ENCODE peak calls at places on chromosomes 5 and 9, in four cellular contexts. One of them, this sample, is unnamed.

GRCh38 chr9:87665516-87665915 is 60.4 kb upstream of the CTSL start:
- DNase-seq in epithelial cell of esophagus: no peak
- DNase-seq in WTC11: no peak
- DNase-seq in BJ: no peak
- DNase-seq in this sample: no peak

GRCh38 chr9:133701981-133702797 is 36.0 kb downstream of the SARDH start:
- DNase-seq in epithelial cell of esophagus: no peak
- DNase-seq in WTC11: peak
- DNase-seq in BJ: no peak
- DNase-seq in this sample: peak

GRCh38 chr5:7873216-7873615 is 4.3 kb downstream of the MTRR start:
- DNase-seq in epithelial cell of esophagus: no peak
- DNase-seq in WTC11: no peak
- DNase-seq in BJ: no peak
- DNase-seq in this sample: peak

GRCh38 chr5:159181152-159181551 is 28.2 kb downstream of the RNF145 start:
- DNase-seq in epithelial cell of esophagus: peak
- DNase-seq in WTC11: no peak
- DNase-seq in BJ: no peak
- DNase-seq in this sample: no peak

GRCh38 chr9:114505187-114506081 is at the start of gene WHRN:
- DNase-seq in epithelial cell of esophagus: peak
- DNase-seq in WTC11: peak
- DNase-seq in BJ: no peak
- DNase-seq in this sample: peak

GRCh38 chr5:75512383-75513074 is 838 bp downstream of the POLK start:
- DNase-seq in epithelial cell of esophagus: no peak
- DNase-seq in WTC11: no peak
- DNase-seq in BJ: no peak
- DNase-seq in this sample: no peak

GRCh38 chr5:141806626-141807025 is 71.6 kb downstream of the PCDH1 start:
- DNase-seq in epithelial cell of esophagus: no peak
- DNase-seq in WTC11: peak
- DNase-seq in BJ: no peak
- DNase-seq in this sample: no peak

GRCh38 chr5:141845371-141845821 is 32.8 kb downstream of the PCDH1 start:
- DNase-seq in epithelial cell of esophagus: no peak
- DNase-seq in WTC11: peak
- DNase-seq in BJ: no peak
- DNase-seq in this sample: peak

GRCh38 chr9:120773218-120773617 is 20.0 kb downstream of the FBXW2 start:
- DNase-seq in epithelial cell of esophagus: no peak
- DNase-seq in WTC11: no peak
- DNase-seq in BJ: no peak
- DNase-seq in this sample: no peak

GRCh38 chr9:120777229-120777628 is 16.0 kb downstream of the FBXW2 start:
- DNase-seq in epithelial cell of esophagus: no peak
- DNase-seq in WTC11: no peak
- DNase-seq in BJ: no peak
- DNase-seq in this sample: no peak

GRCh38 chr9:120775859-120776258 is 17.4 kb downstream of the FBXW2 start:
- DNase-seq in epithelial cell of esophagus: peak
- DNase-seq in WTC11: no peak
- DNase-seq in BJ: no peak
- DNase-seq in this sample: no peak

GRCh38 chr9:120776788-120777187 is 16.4 kb downstream of the FBXW2 start:
- DNase-seq in epithelial cell of esophagus: peak
- DNase-seq in WTC11: no peak
- DNase-seq in BJ: no peak
- DNase-seq in this sample: no peak

DNA sequence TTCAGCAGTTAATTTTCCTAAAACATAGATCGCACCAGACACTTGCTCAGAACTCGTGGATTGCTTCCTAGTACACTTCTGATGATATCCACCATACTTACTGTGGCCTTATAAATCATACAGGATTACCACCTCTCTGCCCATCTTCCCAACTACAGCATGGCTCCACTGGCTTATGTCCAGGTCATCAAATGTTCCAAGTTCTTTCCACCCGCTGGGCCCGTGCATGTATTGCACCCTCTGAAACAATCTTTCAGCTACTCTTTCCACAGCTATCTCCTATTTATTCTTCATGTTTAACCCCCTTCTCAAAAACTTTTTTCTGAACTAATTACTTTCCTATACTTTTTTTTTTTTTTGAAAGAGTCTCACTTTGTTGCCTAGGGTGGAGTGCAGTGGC is 18.5 kb downstream of the FBXW2 start:
- DNase-seq in epithelial cell of esophagus: no peak
- DNase-seq in WTC11: no peak
- DNase-seq in BJ: no peak
- DNase-seq in this sample: no peak
- TF ChIP-seq CTCF in epithelial cell of esophagus: no peak
- TF ChIP-seq CTCF in WTC11: no peak
- TF ChIP-seq CTCF in BJ: no peak
- TF ChIP-seq CTCF in this sample: no peak

GRCh38 chr9:130451509-130452388 is 7.0 kb downstream of the ASS1 start:
- DNase-seq in epithelial cell of esophagus: peak
- DNase-seq in WTC11: peak
- DNase-seq in BJ: peak
- DNase-seq in this sample: peak
- TF ChIP-seq CTCF in epithelial cell of esophagus: peak
- TF ChIP-seq CTCF in WTC11: peak
- TF ChIP-seq CTCF in BJ: peak
- TF ChIP-seq CTCF in this sample: peak

DNA sequence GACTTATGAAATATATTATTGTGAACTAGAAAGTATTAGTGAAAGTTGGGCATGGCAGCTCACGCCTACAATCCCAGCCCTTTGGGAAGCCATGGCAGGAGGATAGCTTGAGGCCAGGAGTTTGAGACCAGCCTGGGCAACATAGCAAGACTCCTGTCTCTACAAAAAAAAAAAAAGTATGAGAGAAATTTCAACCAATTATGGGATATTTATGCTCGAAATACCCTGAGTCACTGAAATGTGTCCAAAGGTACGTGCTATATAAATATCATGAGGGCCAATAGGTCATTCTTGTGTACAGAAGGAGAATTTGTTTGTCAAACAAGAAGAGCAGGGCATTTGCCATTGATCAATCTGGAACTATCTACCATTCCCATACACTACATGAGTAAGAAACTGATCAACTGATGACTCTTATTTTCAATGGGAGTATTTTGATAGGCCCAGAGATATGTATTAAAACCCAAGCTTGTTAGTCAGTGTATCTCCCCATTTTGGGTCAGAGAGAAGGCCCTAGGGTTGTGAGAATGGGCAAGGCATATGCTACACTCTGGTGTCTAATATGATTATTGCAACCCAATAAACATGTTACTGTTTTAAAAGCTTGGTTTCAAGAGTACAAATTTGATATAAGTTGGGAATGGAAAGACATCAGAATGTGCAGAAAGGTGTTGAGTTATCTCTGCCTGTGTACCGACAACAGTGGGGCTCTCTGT is 21.7 kb upstream of the HOMER1 start:
- DNase-seq in epithelial cell of esophagus: peak
- DNase-seq in WTC11: no peak
- DNase-seq in BJ: no peak
- DNase-seq in this sample: no peak
- TF ChIP-seq CTCF in epithelial cell of esophagus: peak
- TF ChIP-seq CTCF in WTC11: no peak
- TF ChIP-seq CTCF in BJ: no peak
- TF ChIP-seq CTCF in this sample: no peak

GRCh38 chr9:106860731-106861584 is 2.0 kb upstream of the ZNF462 start:
- DNase-seq in epithelial cell of esophagus: peak
- DNase-seq in WTC11: peak
- DNase-seq in BJ: no peak
- DNase-seq in this sample: no peak

GRCh38 chr9:106862946-106863740 is at the start of gene ZNF462:
- DNase-seq in epithelial cell of esophagus: peak
- DNase-seq in WTC11: peak
- DNase-seq in BJ: no peak
- DNase-seq in this sample: peak

GRCh38 chr9:106861585-106862114 is 1.3 kb upstream of the ZNF462 start:
- DNase-seq in epithelial cell of esophagus: peak
- DNase-seq in WTC11: no peak
- DNase-seq in BJ: no peak
- DNase-seq in this sample: no peak

GRCh38 chr9:106859957-106860715 is 2.8 kb upstream of the ZNF462 start:
- DNase-seq in epithelial cell of esophagus: peak
- DNase-seq in WTC11: peak
- DNase-seq in BJ: no peak
- DNase-seq in this sample: no peak

GRCh38 chr9:106862115-106862945 is 636 bp upstream of the ZNF462 start:
- DNase-seq in epithelial cell of esophagus: peak
- DNase-seq in WTC11: peak
- DNase-seq in BJ: no peak
- DNase-seq in this sample: peak
- TF ChIP-seq CTCF in epithelial cell of esophagus: peak
- TF ChIP-seq CTCF in WTC11: no peak
- TF ChIP-seq CTCF in BJ: peak
- TF ChIP-seq CTCF in this sample: no peak

This sample was measured in activated CD8-positive, alpha-beta T cell treated with anti-CD3 and anti-CD28 coated beads for 36 hours.